ENCODE peak calls at places on chromosomes 2 and 18, in eight cellular contexts. N, B, W, O, Z, Y, K and R are unnamed samples.

GRCh38 chr2:190854726-190855125 is 25.9 kb upstream of the GLS start:
- DNase-seq in N (no peak), B (no peak), W (no peak), O (no peak), Z (no peak), Y (no peak), K (no peak), R (no peak)

GRCh38 chr18:45058076-45058475 is 377.4 kb downstream of the SETBP1 start:
- DNase-seq in N (no peak), B (no peak), W (no peak), O (no peak), Z (no peak), Y (no peak), K (no peak), R (no peak)

GRCh38 chr2:21013043-21013816 is 30.6 kb downstream of the APOB start:
- DNase-seq in N (no peak), B (no peak), W (no peak), O (no peak), Z (no peak), Y (no peak), K (no peak), R (no peak)

GRCh38 chr2:119486886-119487285 is 37.4 kb downstream of the SCTR start:
- DNase-seq in N (peak), B (no peak), W (no peak), O (no peak), Z (no peak), Y (no peak), K (no peak), R (no peak)

GRCh38 chr2:128306081-128306930 is 12.4 kb downstream of the HS6ST1 start:
- DNase-seq in N (peak), B (peak), W (no peak), O (peak), Z (no peak), Y (no peak), K (peak), R (peak)

GRCh38 chr2:119011162-119011909 is 69.3 kb downstream of the MARCO start:
- DNase-seq in N (peak), B (no peak), W (no peak), O (peak), Z (no peak), Y (no peak), K (no peak), R (no peak)

GRCh38 chr2:189661957-189662321 is 680 bp downstream of the ASNSD1 start:
- DNase-seq in N (no peak), B (no peak), W (no peak), O (no peak), Z (no peak), Y (no peak), K (no peak), R (no peak)

GRCh38 chr2:225100856-225101294 is 58.6 kb upstream of the DOCK10 start:
- DNase-seq in N (peak), B (peak), W (no peak), O (no peak), Z (no peak), Y (no peak), K (peak), R (peak)

GRCh38 chr18:34661464-34662087 is 48.5 kb upstream of the DTNA start:
- DNase-seq in N (peak), B (no peak), W (no peak), O (no peak), Z (no peak), Y (no peak), K (peak), R (no peak)

GRCh38 chr2:20334645-20335203 is 15.9 kb downstream of the PUM2 start:
- DNase-seq in N (no peak), B (no peak), W (no peak), O (no peak), Z (no peak), Y (no peak), K (peak), R (no peak)

GRCh38 chr2:196586511-196586991 is 53.0 kb upstream of the CCDC150 start:
- DNase-seq in N (peak), B (peak), W (no peak), O (no peak), Z (no peak), Y (no peak), K (peak), R (peak)

GRCh38 chr2:20526666-20527065 is 79.8 kb downstream of the RHOB start:
- DNase-seq in N (no peak), B (no peak), W (no peak), O (no peak), Z (no peak), Y (no peak), K (no peak), R (no peak)

GRCh38 chr2:11853197-11853588 is 106.8 kb downstream of the LPIN1 start:
- DNase-seq in N (no peak), B (no peak), W (no peak), O (no peak), Z (no peak), Y (no peak), K (no peak), R (no peak)

GRCh38 chr2:151289972-151290335 is 486 bp upstream of the NMI start:
- DNase-seq in N (no peak), B (peak), W (peak), O (no peak), Z (peak), Y (no peak), K (peak), R (peak)

GRCh38 chr18:13019301-13019700 is 28.1 kb downstream of the CEP192 start:
- DNase-seq in N (no peak), B (no peak), W (no peak), O (no peak), Z (no peak), Y (no peak), K (peak), R (no peak)

GRCh38 chr18:46148810-46149209 is 44.6 kb downstream of the HAUS1 start:
- DNase-seq in N (peak), B (no peak), W (no peak), O (no peak), Z (peak), Y (no peak), K (peak), R (no peak)

GRCh38 chr2:239881031-239881471 is 144.1 kb downstream of the NDUFA10 start:
- DNase-seq in N (no peak), B (no peak), W (peak), O (no peak), Z (no peak), Y (no peak), K (no peak), R (no peak)

GRCh38 chr2:238936162-238937052 is 88.5 kb downstream of the TWIST2 start:
- DNase-seq in N (no peak), B (no peak), W (no peak), O (no peak), Z (no peak), Y (no peak), K (no peak), R (no peak)

GRCh38 chr2:190446193-190446592 is 38.0 kb downstream of the MFSD6 start:
- DNase-seq in N (no peak), B (no peak), W (no peak), O (no peak), Z (no peak), Y (no peak), K (no peak), R (no peak)

GRCh38 chr2:46413111-46413510 is 66.3 kb upstream of the TMEM247 start:
- DNase-seq in N (no peak), B (no peak), W (no peak), O (no peak), Z (no peak), Y (no peak), K (peak), R (no peak)

GRCh38 chr2:145184741-145185671 is 665.1 kb upstream of the ZEB2 start:
- DNase-seq in N (no peak), B (peak), W (no peak), O (no peak), Z (no peak), Y (no peak), K (peak), R (peak)

GRCh38 chr2:195683174-195683573 is 26.1 kb downstream of the SLC39A10 start:
- DNase-seq in N (no peak), B (no peak), W (no peak), O (no peak), Z (no peak), Y (no peak), K (peak), R (no peak)